ENCODE peak calls at places on chromosome 14, in nine cellular contexts. One of them, this sample, is unnamed.

GRCh38 chr14:63632932-63633514 is 8.6 kb downstream of the WDR89 start:
- DNase-seq in GM23248: peak; percentile 61
- DNase-seq in neural progenitor cell: no peak
- DNase-seq in HCT116: peak; percentile 7
- DNase-seq in OCI-LY7: peak; percentile 66
- DNase-seq in PC-3: peak; percentile 71
- DNase-seq in hepatocyte: peak; percentile 24
- DNase-seq in GM23338: peak; percentile 48
- DNase-seq in SK-N-SH: peak; percentile 36
- DNase-seq in this sample: peak; percentile 38

GRCh38 chr14:85562630-85563029 is 32.7 kb downstream of the FLRT2 start:
- DNase-seq in GM23248: no peak
- DNase-seq in neural progenitor cell: no peak
- DNase-seq in HCT116: no peak
- DNase-seq in OCI-LY7: no peak
- DNase-seq in PC-3: no peak
- DNase-seq in hepatocyte: no peak
- DNase-seq in GM23338: no peak
- DNase-seq in SK-N-SH: no peak
- DNase-seq in this sample: no peak

GRCh38 chr14:64943556-64943955 is 1.0 kb upstream of the GPX2 start:
- DNase-seq in GM23248: no peak
- DNase-seq in neural progenitor cell: no peak
- DNase-seq in HCT116: no peak
- DNase-seq in OCI-LY7: no peak
- DNase-seq in PC-3: no peak
- DNase-seq in hepatocyte: no peak
- DNase-seq in GM23338: no peak
- DNase-seq in SK-N-SH: no peak
- DNase-seq in this sample: no peak

GRCh38 chr14:56341766-56342418 is 223.7 kb downstream of the PELI2 start:
- DNase-seq in GM23248: peak; percentile 44
- DNase-seq in neural progenitor cell: no peak
- DNase-seq in HCT116: no peak
- DNase-seq in OCI-LY7: no peak
- DNase-seq in PC-3: no peak
- DNase-seq in hepatocyte: no peak
- DNase-seq in GM23338: no peak
- DNase-seq in SK-N-SH: no peak
- DNase-seq in this sample: no peak

GRCh38 chr14:60647837-60648168 is 1.5 kb downstream of the SIX1 start:
- DNase-seq in GM23248: peak; percentile 42
- DNase-seq in neural progenitor cell: no peak
- DNase-seq in HCT116: no peak
- DNase-seq in OCI-LY7: no peak
- DNase-seq in PC-3: no peak
- DNase-seq in hepatocyte: no peak
- DNase-seq in GM23338: no peak
- DNase-seq in SK-N-SH: no peak
- DNase-seq in this sample: no peak

GRCh38 chr14:68789002-68789797 is 3.7 kb downstream of the ZFP36L1 start:
- DNase-seq in GM23248: peak; percentile 88
- DNase-seq in neural progenitor cell: peak; percentile 76
- DNase-seq in HCT116: no peak
- DNase-seq in OCI-LY7: peak; percentile 89
- DNase-seq in PC-3: peak; percentile 89
- DNase-seq in hepatocyte: peak; percentile 85
- DNase-seq in GM23338: peak; percentile 71
- DNase-seq in SK-N-SH: peak; percentile 95
- DNase-seq in this sample: no peak

GRCh38 chr14:39946796-39947195 is 514.6 kb upstream of the FBXO33 start:
- DNase-seq in GM23248: no peak
- DNase-seq in neural progenitor cell: no peak
- DNase-seq in HCT116: no peak
- DNase-seq in OCI-LY7: no peak
- DNase-seq in PC-3: peak; percentile 62
- DNase-seq in hepatocyte: peak; percentile 13
- DNase-seq in GM23338: peak; percentile 0
- DNase-seq in SK-N-SH: no peak
- DNase-seq in this sample: no peak

GRCh38 chr14:31419179-31420012 is 954 bp downstream of the HEATR5A start:
- DNase-seq in GM23248: peak; percentile 79
- DNase-seq in neural progenitor cell: no peak
- DNase-seq in HCT116: no peak
- DNase-seq in OCI-LY7: no peak
- DNase-seq in PC-3: no peak
- DNase-seq in hepatocyte: peak; percentile 79
- DNase-seq in GM23338: no peak
- DNase-seq in SK-N-SH: no peak
- DNase-seq in this sample: peak; percentile 6

GRCh38 chr14:62691613-62692489 is 353.4 kb downstream of the KCNH5 start:
- DNase-seq in GM23248: peak; percentile 78
- DNase-seq in neural progenitor cell: no peak
- DNase-seq in HCT116: no peak
- DNase-seq in OCI-LY7: no peak
- DNase-seq in PC-3: peak; percentile 95
- DNase-seq in hepatocyte: peak; percentile 88
- DNase-seq in GM23338: no peak
- DNase-seq in SK-N-SH: no peak
- DNase-seq in this sample: no peak

GRCh38 chr14:99316281-99317163 is 44.5 kb upstream of the BCL11B start:
- DNase-seq in GM23248: no peak
- DNase-seq in neural progenitor cell: no peak
- DNase-seq in HCT116: peak; percentile 12
- DNase-seq in OCI-LY7: no peak
- DNase-seq in PC-3: no peak
- DNase-seq in hepatocyte: peak; percentile 49
- DNase-seq in GM23338: no peak
- DNase-seq in SK-N-SH: no peak
- DNase-seq in this sample: no peak

GRCh38 chr14:97878727-97879126 is 1081.5 kb downstream of the VRK1 start:
- DNase-seq in GM23248: peak; percentile 12
- DNase-seq in neural progenitor cell: no peak
- DNase-seq in HCT116: no peak
- DNase-seq in OCI-LY7: no peak
- DNase-seq in PC-3: peak; percentile 49
- DNase-seq in hepatocyte: no peak
- DNase-seq in GM23338: no peak
- DNase-seq in SK-N-SH: no peak
- DNase-seq in this sample: no peak

GRCh38 chr14:22379727-22380126 is 209.3 kb downstream of the DAD1 start:
- DNase-seq in GM23248: peak; percentile 60
- DNase-seq in neural progenitor cell: no peak
- DNase-seq in HCT116: no peak
- DNase-seq in OCI-LY7: no peak
- DNase-seq in PC-3: peak; percentile 43
- DNase-seq in hepatocyte: no peak
- DNase-seq in GM23338: no peak
- DNase-seq in SK-N-SH: no peak
- DNase-seq in this sample: no peak

GRCh38 chr14:35380794-35381193 is 23.8 kb downstream of the NFKBIA start:
- DNase-seq in GM23248: no peak
- DNase-seq in neural progenitor cell: no peak
- DNase-seq in HCT116: no peak
- DNase-seq in OCI-LY7: no peak
- DNase-seq in PC-3: peak; percentile 35
- DNase-seq in hepatocyte: peak; percentile 69
- DNase-seq in GM23338: no peak
- DNase-seq in SK-N-SH: no peak
- DNase-seq in this sample: no peak
- H3K4me2 ChIP-seq in GM23248: no peak overlapping the region
- H3K4me2 ChIP-seq in neural progenitor cell: no peak overlapping the region
- H3K4me2 ChIP-seq in HCT116: no peak overlapping the region
- H3K4me2 ChIP-seq in OCI-LY7: no peak overlapping the region
- H3K4me2 ChIP-seq in PC-3: no peak overlapping the region
- H3K4me2 ChIP-seq in hepatocyte: no peak overlapping the region
- H3K4me2 ChIP-seq in GM23338: no peak overlapping the region
- H3K4me2 ChIP-seq in SK-N-SH: no peak overlapping the region
- H3K4me2 ChIP-seq in this sample: no peak overlapping the region

GRCh38 chr14:74988993-74989392 is 13.7 kb upstream of the EIF2B2 start:
- DNase-seq in GM23248: no peak
- DNase-seq in neural progenitor cell: no peak
- DNase-seq in HCT116: no peak
- DNase-seq in OCI-LY7: no peak
- DNase-seq in PC-3: no peak
- DNase-seq in hepatocyte: no peak
- DNase-seq in GM23338: peak; percentile 56
- DNase-seq in SK-N-SH: no peak
- DNase-seq in this sample: no peak
- H3K4me3 ChIP-seq in GM23248: no peak overlapping the region
- H3K4me3 ChIP-seq in neural progenitor cell: no peak overlapping the region
- H3K4me3 ChIP-seq in HCT116: no peak overlapping the region
- H3K4me3 ChIP-seq in OCI-LY7: no peak overlapping the region
- H3K4me3 ChIP-seq in PC-3: no peak overlapping the region
- H3K4me3 ChIP-seq in hepatocyte: no peak overlapping the region
- H3K4me3 ChIP-seq in GM23338: no peak overlapping the region
- H3K4me3 ChIP-seq in SK-N-SH: no peak overlapping the region
- H3K4me3 ChIP-seq in this sample: no peak overlapping the region

DNA sequence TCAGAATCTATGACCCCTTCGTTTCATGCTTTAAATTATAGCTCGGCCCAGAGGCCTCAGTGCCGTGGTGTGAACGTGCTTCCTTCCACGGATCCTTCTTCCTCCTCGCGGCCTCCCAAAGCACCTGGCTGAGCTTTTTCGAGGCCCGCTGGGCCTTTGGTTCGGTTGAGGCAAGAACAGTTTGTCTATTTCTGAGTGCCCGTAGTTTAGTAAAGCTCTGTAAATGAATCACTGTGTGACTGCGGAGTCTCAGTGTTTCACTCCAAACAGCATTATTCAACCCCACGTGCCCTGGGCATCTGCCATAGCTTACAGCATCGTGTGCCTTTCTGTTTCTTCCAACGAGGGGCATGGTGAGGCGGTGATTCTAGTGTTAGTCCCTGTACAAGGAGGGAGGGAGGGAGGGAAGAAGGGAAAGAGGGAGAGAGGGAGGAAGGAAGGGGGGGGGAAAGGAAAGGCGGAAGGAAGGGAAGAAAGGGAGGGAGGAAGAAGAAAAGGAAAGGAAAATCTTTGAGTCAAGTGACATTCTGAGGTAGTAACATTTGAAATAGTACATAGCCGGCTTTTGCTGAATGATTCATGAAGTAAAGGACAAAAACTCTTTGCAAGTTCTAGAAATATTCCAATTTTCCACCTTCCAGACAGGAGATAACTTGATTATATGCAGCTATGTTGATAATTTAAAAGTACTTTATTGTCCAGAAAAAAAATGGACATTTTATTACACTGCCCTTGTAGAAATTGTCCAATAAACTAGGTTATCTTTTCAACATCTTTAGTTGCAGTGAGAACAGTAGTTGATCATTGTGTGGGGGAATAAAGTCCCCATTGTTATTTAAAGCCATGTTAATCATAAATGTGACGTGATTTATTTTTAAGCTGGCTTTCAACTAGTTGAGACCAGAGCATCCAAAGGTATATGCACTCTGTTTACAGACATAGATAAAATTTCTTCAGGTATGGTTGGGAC is 1.2 kb upstream of the TRIM9 start:
- DNase-seq in GM23248: peak; percentile 86
- DNase-seq in neural progenitor cell: peak; percentile 17
- DNase-seq in HCT116: no peak
- DNase-seq in OCI-LY7: no peak
- DNase-seq in PC-3: no peak
- DNase-seq in hepatocyte: peak; percentile 40
- DNase-seq in GM23338: no peak
- DNase-seq in SK-N-SH: peak; percentile 31
- DNase-seq in this sample: no peak
- TF ChIP-seq EZH2phosphoT487 in GM23248: no peak
- TF ChIP-seq EZH2phosphoT487 in neural progenitor cell: no peak
- TF ChIP-seq EZH2phosphoT487 in HCT116: no peak
- TF ChIP-seq EZH2phosphoT487 in OCI-LY7: no peak
- TF ChIP-seq EZH2phosphoT487 in PC-3: no peak
- TF ChIP-seq EZH2phosphoT487 in hepatocyte: no peak
- TF ChIP-seq EZH2phosphoT487 in GM23338: no peak
- TF ChIP-seq EZH2phosphoT487 in SK-N-SH: no peak
- TF ChIP-seq EZH2phosphoT487 in this sample: no peak

GRCh38 chr14:93707475-93707874 is 80.8 kb downstream of the PRIMA1 start:
- DNase-seq in GM23248: no peak
- DNase-seq in neural progenitor cell: no peak
- DNase-seq in HCT116: no peak
- DNase-seq in OCI-LY7: no peak
- DNase-seq in PC-3: peak; percentile 2
- DNase-seq in hepatocyte: no peak
- DNase-seq in GM23338: no peak
- DNase-seq in SK-N-SH: no peak
- DNase-seq in this sample: no peak

GRCh38 chr14:93709249-93709648 is 79.0 kb downstream of the PRIMA1 start:
- DNase-seq in GM23248: peak; percentile 4
- DNase-seq in neural progenitor cell: no peak
- DNase-seq in HCT116: no peak
- DNase-seq in OCI-LY7: no peak
- DNase-seq in PC-3: no peak
- DNase-seq in hepatocyte: no peak
- DNase-seq in GM23338: no peak
- DNase-seq in SK-N-SH: no peak
- DNase-seq in this sample: no peak

GRCh38 chr14:93708311-93708734 is 80.0 kb downstream of the PRIMA1 start:
- DNase-seq in GM23248: no peak
- DNase-seq in neural progenitor cell: no peak
- DNase-seq in HCT116: no peak
- DNase-seq in OCI-LY7: no peak
- DNase-seq in PC-3: no peak
- DNase-seq in hepatocyte: no peak
- DNase-seq in GM23338: no peak
- DNase-seq in SK-N-SH: no peak
- DNase-seq in this sample: no peak

GRCh38 chr14:93706360-93706955 is 81.8 kb downstream of the PRIMA1 start:
- DNase-seq in GM23248: no peak
- DNase-seq in neural progenitor cell: no peak
- DNase-seq in HCT116: no peak
- DNase-seq in OCI-LY7: no peak
- DNase-seq in PC-3: no peak
- DNase-seq in hepatocyte: no peak
- DNase-seq in GM23338: no peak
- DNase-seq in SK-N-SH: no peak
- DNase-seq in this sample: no peak

DNA sequence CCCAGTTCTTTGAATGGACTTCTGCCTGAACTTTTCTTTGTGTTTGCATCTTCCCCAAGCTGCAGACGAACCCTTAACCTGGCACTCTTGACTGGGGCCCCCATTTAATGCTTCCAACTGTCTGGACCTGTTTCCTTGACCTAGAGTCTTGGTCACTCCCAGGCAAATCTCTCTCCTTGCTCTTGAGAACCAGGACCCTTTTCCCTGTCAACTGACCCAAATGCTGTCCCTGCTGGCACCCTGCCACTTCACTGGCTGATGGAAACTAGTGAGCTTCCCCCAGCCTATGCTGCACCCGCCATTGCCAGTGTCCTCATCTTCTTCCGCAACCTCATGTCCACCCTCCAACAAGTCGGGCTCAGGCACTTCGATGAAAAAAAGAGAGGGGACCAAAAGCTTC is 79.5 kb downstream of the PRIMA1 start:
- DNase-seq in GM23248: no peak
- DNase-seq in neural progenitor cell: no peak
- DNase-seq in HCT116: no peak
- DNase-seq in OCI-LY7: no peak
- DNase-seq in PC-3: no peak
- DNase-seq in hepatocyte: no peak
- DNase-seq in GM23338: no peak
- DNase-seq in SK-N-SH: no peak
- DNase-seq in this sample: no peak
- H3K4me2 ChIP-seq in GM23248: no peak overlapping the region
- H3K4me2 ChIP-seq in neural progenitor cell: no peak overlapping the region
- H3K4me2 ChIP-seq in HCT116: no peak overlapping the region
- H3K4me2 ChIP-seq in OCI-LY7: no peak overlapping the region
- H3K4me2 ChIP-seq in PC-3: no peak overlapping the region
- H3K4me2 ChIP-seq in hepatocyte: no peak overlapping the region
- H3K4me2 ChIP-seq in GM23338: no peak overlapping the region
- H3K4me2 ChIP-seq in SK-N-SH: no peak overlapping the region
- H3K4me2 ChIP-seq in this sample: no peak overlapping the region